ENCODE peak calls at places on chromosomes 16 and 17, in nine cellular contexts. V is 8988T; W is CD8-positive, alpha-beta memory T cell; S is naive B cell; B is fibroblast of the aortic adventitia; M is amniotic stem cell; D is HT-29; U is glutamatergic neuron; G is tibial artery. H is an unnamed sample.

GRCh38 chr16:87332150-87332549 is 15.0 kb upstream of the C16orf95 start:
- DNase-seq in V (no peak), W (no peak), S (no peak), B (no peak), M (no peak), D (no peak), U (peak; percentile 4), G (no peak), H (no peak)

GRCh38 chr16:21302454-21302853 is 24.4 kb upstream of the CRYM start:
- DNase-seq in V (no peak), W (no peak), S (no peak), B (peak; percentile 22), M (no peak), D (peak; percentile 3), U (no peak), G (no peak), H (no peak)

GRCh38 chr17:49836111-49837030 is 11.5 kb downstream of the TAC4 start:
- DNase-seq in V (no peak), W (no peak), S (no peak), B (peak; percentile 84), M (no peak), D (peak; percentile 80), U (no peak), G (peak; percentile 84), H (peak; percentile 35)

GRCh38 chr17:7846765-7847661 is 7.9 kb upstream of the TMEM88 start:
- DNase-seq in V (no peak), W (peak; percentile 46), S (no peak), B (no peak), M (no peak), D (no peak), U (no peak), G (peak; percentile 67), H (no peak)

GRCh38 chr16:1125471-1125870 is 27.4 kb upstream of the CACNA1H start:
- DNase-seq in V (no peak), W (no peak), S (no peak), B (peak; percentile 10), M (no peak), D (peak; percentile 54), U (no peak), G (no peak), H (no peak)

GRCh38 chr16:62738631-62739030 is 702.4 kb upstream of the CDH8 start:
- DNase-seq in V (no peak), W (no peak), S (no peak), B (no peak), M (no peak), D (no peak), U (no peak), G (no peak), H (no peak)

GRCh38 chr17:53570731-53571130 is 252.0 kb upstream of the KIF2B start:
- DNase-seq in V (no peak), W (no peak), S (no peak), B (no peak), M (no peak), D (no peak), U (no peak), G (no peak), H (no peak)

GRCh38 chr16:81623365-81624102 is 155.6 kb upstream of the PLCG2 start:
- DNase-seq in V (no peak), W (peak; percentile 70), S (peak; percentile 24), B (peak; percentile 62), M (no peak), D (peak; percentile 69), U (no peak), G (no peak), H (peak; percentile 30)

GRCh38 chr17:35747540-35748017 is 5.5 kb downstream of the GAS2L2 start:
- DNase-seq in V (peak; percentile 90), W (peak; percentile 83), S (peak; percentile 66), B (peak; percentile 84), M (peak; percentile 32), D (peak; percentile 93), U (peak; percentile 84), G (peak; percentile 81), H (peak; percentile 65)

GRCh38 chr17:78497115-78497540 is 80.1 kb downstream of the DNAH17 start:
- DNase-seq in V (peak; percentile 84), W (peak; percentile 58), S (peak; percentile 23), B (peak; percentile 75), M (peak; percentile 44), D (peak; percentile 82), U (peak; percentile 76), G (peak; percentile 78), H (peak; percentile 59)

GRCh38 chr16:12158428-12158827 is 181.9 kb downstream of the SNX29 start:
- DNase-seq in V (no peak), W (no peak), S (no peak), B (peak; percentile 93), M (peak; percentile 54), D (no peak), U (no peak), G (no peak), H (peak; percentile 96)

GRCh38 chr16:27404163-27404823 is 2.3 kb downstream of the IL21R start:
- DNase-seq in V (no peak), W (no peak), S (no peak), B (no peak), M (no peak), D (no peak), U (no peak), G (no peak), H (no peak)

GRCh38 chr16:86888240-86889044 is 310.1 kb downstream of the FOXL1 start:
- DNase-seq in V (no peak), W (no peak), S (no peak), B (no peak), M (no peak), D (no peak), U (no peak), G (no peak), H (no peak)

GRCh38 chr17:76008208-76008607 is 7.6 kb downstream of the CDK3 start:
- DNase-seq in V (peak; percentile 4), W (no peak), S (no peak), B (no peak), M (no peak), D (no peak), U (no peak), G (no peak), H (no peak)

GRCh38 chr16:11312718-11313492 is 31.8 kb upstream of the PRM1 start:
- DNase-seq in V (no peak), W (no peak), S (no peak), B (peak; percentile 47), M (no peak), D (peak; percentile 54), U (no peak), G (no peak), H (peak; percentile 54)

GRCh38 chr17:48294989-48295892 is 134.8 kb downstream of the SKAP1 start:
- DNase-seq in V (no peak), W (no peak), S (peak; percentile 43), B (peak; percentile 4), M (no peak), D (peak; percentile 51), U (no peak), G (no peak), H (no peak)

GRCh38 chr17:28563475-28563874 is 7.8 kb downstream of the PIGS start:
- DNase-seq in V (no peak), W (no peak), S (no peak), B (peak; percentile 55), M (no peak), D (peak; percentile 44), U (no peak), G (no peak), H (peak; percentile 16)

GRCh38 chr16:28279006-28279405 is 13.3 kb upstream of the SBK1 start:
- DNase-seq in V (no peak), W (no peak), S (no peak), B (no peak), M (no peak), D (no peak), U (no peak), G (no peak), H (no peak)

GRCh38 chr17:2259769-2260536 is 43.6 kb downstream of the SMG6 start:
- DNase-seq in V (no peak), W (peak; percentile 79), S (no peak), B (peak; percentile 45), M (no peak), D (no peak), U (no peak), G (no peak), H (peak; percentile 13)

GRCh38 chr17:83183951-83184506 is 104.6 kb downstream of the METRNL start:
- DNase-seq in V (peak; percentile 6), W (no peak), S (no peak), B (no peak), M (no peak), D (no peak), U (no peak), G (peak; percentile 69), H (no peak)

GRCh38 chr16:50050802-50051201 is 15.0 kb upstream of the HEATR3 start:
- DNase-seq in V (no peak), W (no peak), S (no peak), B (peak; percentile 29), M (no peak), D (no peak), U (no peak), G (no peak), H (peak; percentile 54)